ENCODE peak calls at places on chromosomes 16 and 17, in four cellular contexts. M is uterus, G is tibial artery, L is Peyer's patch. E is an unnamed sample.

GRCh38 chr16:35197656-35198055 is 1738.2 kb downstream of the TP53TG3F start:
- DNase-seq in M (no peak), G (no peak), L (no peak), E (no peak)

GRCh38 chr17:78172284-78173024 is 4.1 kb downstream of the SYNGR2 start:
- DNase-seq in M (peak), G (peak), L (peak), E (peak)

GRCh38 chr17:78164748-78165607 is 3.4 kb upstream of the SYNGR2 start:
- DNase-seq in M (no peak), G (no peak), L (no peak), E (no peak)

GRCh38 chr16:19118938-19119431 is 5.2 kb downstream of the ITPRIPL2 start:
- DNase-seq in M (peak), G (peak), L (no peak), E (no peak)

GRCh38 chr17:73278465-73279453 is 17.1 kb upstream of the CPSF4L start:
- DNase-seq in M (peak), G (peak), L (no peak), E (no peak)

GRCh38 chr16:24609740-24610420 is 70.5 kb downstream of the RBBP6 start:
- DNase-seq in M (peak), G (peak), L (peak), E (peak)

GRCh38 chr17:43314582-43314981 is 80.8 kb upstream of the RNU2-1 start:
- DNase-seq in M (no peak), G (no peak), L (no peak), E (no peak)

GRCh38 chr16:24837969-24838368 is 7.8 kb upstream of the SLC5A11 start:
- DNase-seq in M (no peak), G (no peak), L (no peak), E (no peak)

GRCh38 chr16:77273815-77274214 is 74.6 kb downstream of the SYCE1L start:
- DNase-seq in M (no peak), G (no peak), L (no peak), E (no peak)

GRCh38 chr16:1125471-1125870 is 27.4 kb upstream of the CACNA1H start:
- DNase-seq in M (no peak), G (no peak), L (no peak), E (no peak)

GRCh38 chr16:35795361-35796029 is 2336.1 kb downstream of the TP53TG3F start:
- DNase-seq in M (no peak), G (no peak), L (no peak), E (no peak)

GRCh38 chr17:15944720-15945492 is at the start of gene ADORA2B:
- DNase-seq in M (no peak), G (peak), L (peak), E (peak)

GRCh38 chr17:2030779-2031163 is 818 bp downstream of the DPH1 start:
- DNase-seq in M (no peak), G (no peak), L (no peak), E (peak)

GRCh38 chr17:72416054-72416691 is 295.4 kb downstream of the SOX9 start:
- DNase-seq in M (no peak), G (no peak), L (peak), E (no peak)

GRCh38 chr17:50681260-50682200 is 26.2 kb downstream of the ANKRD40 start:
- DNase-seq in M (peak), G (peak), L (no peak), E (no peak)

GRCh38 chr17:80219013-80219776 is 938 bp downstream of the SGSH start:
- DNase-seq in M (peak), G (peak), L (peak), E (peak)

GRCh38 chr16:3570420-3571062 is 6.7 kb downstream of the NLRC3 start:
- DNase-seq in M (no peak), G (no peak), L (no peak), E (no peak)

GRCh38 chr17:37518816-37519215 is 29.1 kb downstream of the DUSP14 start:
- DNase-seq in M (no peak), G (no peak), L (no peak), E (no peak)

GRCh38 chr16:54374136-54374535 is 87.5 kb upstream of the IRX3 start:
- DNase-seq in M (no peak), G (no peak), L (no peak), E (no peak)
- TF ChIP-seq CTCF in M (no peak), G (no peak), L (no peak), E (no peak)

DNA sequence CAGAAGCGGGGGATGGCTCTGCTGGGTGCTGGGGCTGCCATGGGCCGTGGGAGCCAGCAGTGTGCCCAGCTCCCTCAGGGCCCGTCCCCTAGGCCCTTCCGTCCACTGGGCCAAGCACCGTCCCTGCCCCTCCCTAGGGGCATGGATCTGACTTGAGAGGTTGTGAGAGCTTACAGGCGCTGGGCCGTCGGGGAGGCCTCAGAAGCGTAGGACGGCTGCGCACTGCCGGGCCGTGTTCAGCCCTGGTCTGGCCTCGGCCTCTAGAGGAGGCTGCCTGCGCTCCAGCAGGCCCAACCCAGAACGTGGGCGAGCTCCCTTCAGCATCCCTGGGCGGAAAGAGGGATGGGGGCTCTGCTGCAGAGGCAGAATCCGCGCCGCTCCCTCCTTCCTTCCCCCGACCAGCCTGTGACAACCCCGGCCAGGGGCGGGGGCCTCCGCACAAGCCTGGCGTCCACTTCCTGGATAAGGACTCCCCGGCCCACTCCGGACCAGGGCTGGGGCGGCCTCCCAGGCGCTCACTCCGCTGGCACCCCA is 685 bp upstream of the MPG start:
- DNase-seq in M (peak), G (no peak), L (peak), E (peak)
- TF ChIP-seq CTCF in M (no peak), G (no peak), L (no peak), E (no peak)

DNA sequence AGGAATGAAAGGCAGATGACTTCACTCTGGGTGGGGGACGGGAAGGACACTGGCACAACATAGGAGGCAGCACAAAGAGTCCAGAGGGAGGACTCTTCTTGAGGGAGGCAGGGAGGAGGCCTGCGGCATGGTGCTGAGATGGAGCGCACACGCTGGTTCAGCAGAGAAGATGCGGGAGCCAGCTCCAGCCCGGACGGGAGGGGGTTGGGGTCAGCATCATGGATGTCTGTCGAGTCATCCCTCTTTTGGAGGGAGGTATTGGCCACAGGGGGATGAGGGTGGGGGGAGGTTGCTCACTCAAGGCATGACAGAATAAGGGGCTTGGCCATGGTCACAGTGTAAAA is 19.3 kb downstream of the DCAKD start:
- DNase-seq in M (no peak), G (no peak), L (no peak), E (no peak)
- TF ChIP-seq CTCF in M (no peak), G (no peak), L (no peak), E (no peak)

GRCh38 chr17:57552114-57552601 is 192.9 kb downstream of the CCDC182 start:
- DNase-seq in M (peak), G (no peak), L (no peak), E (no peak)
- TF ChIP-seq CTCF in M (peak), G (peak), L (no peak), E (peak)

DNA sequence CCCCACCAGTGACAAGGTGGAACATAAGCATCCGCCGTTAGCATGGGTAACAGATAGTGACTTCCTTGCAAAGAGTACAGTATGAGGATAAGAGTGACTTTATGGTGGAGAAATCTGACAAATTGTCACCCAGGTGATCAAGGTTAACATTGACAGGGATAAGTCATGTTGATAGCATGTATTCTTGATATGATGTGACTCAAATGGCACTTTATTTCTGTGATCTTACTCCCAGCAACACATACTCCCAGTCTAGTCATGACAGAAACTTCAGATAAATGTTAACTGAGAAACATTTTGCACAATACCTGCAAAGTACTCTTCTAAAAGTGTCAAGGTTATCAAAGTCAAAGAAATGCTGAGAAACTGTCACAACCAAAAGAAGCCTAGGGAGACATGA is 588.6 kb upstream of the KIF2B start:
- DNase-seq in M (no peak), G (no peak), L (no peak), E (no peak)
- TF ChIP-seq CTCF in M (no peak), G (no peak), L (no peak), E (no peak)